ENCODE peak calls at places on chromosomes 2 and 18, in four cellular contexts. D is right lobe of liver, E is GM23248, R is Peyer's patch. C is an unnamed sample. For H3K27me3 and H3K36me3, the result is how much of the 10 kb centered on the place peaks cover.

GRCh38 chr2:174492963-174493431 is 6.2 kb upstream of the GPR155 start:
- DNase-seq in E (no peak), R (peak), D (no peak), C (no peak)

GRCh38 chr2:182666674-182667320 is 49.3 kb upstream of the DNAJC10 start:
- DNase-seq in D (no peak), R (no peak), E (peak), C (no peak)

GRCh38 chr2:29238497-29238896 is 123.3 kb downstream of the CLIP4 start:
- DNase-seq in D (no peak), E (peak), R (peak), C (peak)

GRCh38 chr2:102020596-102021170 is 28.9 kb downstream of the IL1R2 start:
- DNase-seq in R (peak), D (peak), E (peak), C (peak)

GRCh38 chr2:168550670-168551069 is 94.6 kb downstream of the CERS6 start:
- DNase-seq in D (no peak), E (no peak), R (no peak), C (peak)

GRCh38 chr2:70683455-70683854 is 84.5 kb downstream of the ADD2 start:
- DNase-seq in E (no peak), R (no peak), D (no peak), C (no peak)

GRCh38 chr18:57435851-57436192 is 648 bp downstream of the ONECUT2 start:
- DNase-seq in E (no peak), R (no peak), D (peak), C (no peak)

GRCh38 chr2:233519787-233520611 is 46.6 kb downstream of the USP40 start:
- DNase-seq in R (no peak), D (no peak), E (no peak), C (no peak)

GRCh38 chr2:134277223-134277622 is 23.4 kb downstream of the MGAT5 start:
- DNase-seq in R (no peak), E (no peak), D (no peak), C (no peak)

GRCh38 chr2:27303093-27304025 is 4.9 kb downstream of the UCN start:
- DNase-seq in E (peak), D (no peak), R (peak), C (peak)

GRCh38 chr2:199589303-199589702 is 131.6 kb upstream of the SATB2 start:
- DNase-seq in E (peak), D (no peak), R (no peak), C (no peak)

GRCh38 chr18:25420091-25420490 is 68.1 kb upstream of the ZNF521 start:
- DNase-seq in D (no peak), R (no peak), E (no peak), C (no peak)

GRCh38 chr2:104539649-104540048 is 314.3 kb upstream of the POU3F3 start:
- DNase-seq in E (no peak), D (no peak), R (no peak), C (no peak)

GRCh38 chr2:13650586-13651180 is 933.9 kb downstream of the TRIB2 start:
- DNase-seq in D (no peak), E (peak), R (no peak), C (no peak)

GRCh38 chr18:53911200-53911599 is 313.3 kb downstream of the MBD2 start:
- DNase-seq in R (no peak), E (peak), D (no peak), C (no peak)

GRCh38 chr18:22609642-22610041 is 191.9 kb upstream of the CTAGE1 start:
- DNase-seq in E (peak), D (peak), R (peak), C (no peak)

GRCh38 chr2:8059794-8060193 is 622.1 kb upstream of the ID2 start:
- DNase-seq in R (no peak), E (peak), D (no peak), C (no peak)

GRCh38 chr2:162074579-162074922 is 536 bp upstream of the DPP4 start:
- DNase-seq in D (no peak), R (no peak), E (peak), C (no peak)

GRCh38 chr2:61762292-61762691 is 91.6 kb downstream of the FAM161A start:
- DNase-seq in R (no peak), E (peak), D (no peak), C (no peak)

GRCh38 chr2:220165401-220165800 is 538.0 kb downstream of the SLC4A3 start:
- DNase-seq in E (no peak), D (no peak), R (no peak), C (no peak)

GRCh38 chr2:129799036-129799958 is 180.2 kb upstream of the RAB6C start:
- DNase-seq in E (no peak), D (no peak), R (no peak), C (no peak)

GRCh38 chr2:10935953-10936942 is 24.5 kb downstream of the KCNF1 start:
- DNase-seq in E (peak), D (no peak), R (no peak), C (peak)

GRCh38 chr2:143928184-143928583 is 591.7 kb downstream of the ZEB2 start:
- DNase-seq in R (no peak), E (no peak), D (no peak), C (no peak)

GRCh38 chr2:38376346-38376682 is 759 bp downstream of the ATL2 start:
- DNase-seq in R (no peak), E (peak), D (no peak), C (no peak)

GRCh38 chr2:202164409-202164808 is 74.0 kb downstream of the SUMO1 start:
- DNase-seq in D (no peak), R (no peak), E (no peak), C (no peak)

GRCh38 chr18:3481696-3482210 is 31.8 kb downstream of the TGIF1 start:
- DNase-seq in R (peak), D (no peak), E (peak), C (no peak)

GRCh38 chr18:11733031-11733430 is 44.0 kb downstream of the GNAL start:
- DNase-seq in E (peak), R (peak), D (peak), C (peak)

GRCh38 chr18:74412106-74412880 is 44.8 kb downstream of the DIPK1C start:
- DNase-seq in D (no peak), E (no peak), R (peak), C (no peak)

GRCh38 chr18:74410441-74410992 is 46.6 kb downstream of the DIPK1C start:
- DNase-seq in E (no peak), R (peak), D (no peak), C (no peak)

GRCh38 chr18:74413811-74414210 is 43.3 kb downstream of the DIPK1C start:
- DNase-seq in D (no peak), E (no peak), R (peak), C (no peak)

GRCh38 chr18:74414951-74415515 is 42.1 kb downstream of the DIPK1C start:
- DNase-seq in R (peak), D (no peak), E (no peak), C (no peak)

GRCh38 chr18:74411475-74411874 is 45.6 kb downstream of the DIPK1C start:
- DNase-seq in E (no peak), D (no peak), R (peak), C (no peak)
- H3K4me3 ChIP-seq in E (no peak), D (no peak), R (no peak), C (no peak)

DNA sequence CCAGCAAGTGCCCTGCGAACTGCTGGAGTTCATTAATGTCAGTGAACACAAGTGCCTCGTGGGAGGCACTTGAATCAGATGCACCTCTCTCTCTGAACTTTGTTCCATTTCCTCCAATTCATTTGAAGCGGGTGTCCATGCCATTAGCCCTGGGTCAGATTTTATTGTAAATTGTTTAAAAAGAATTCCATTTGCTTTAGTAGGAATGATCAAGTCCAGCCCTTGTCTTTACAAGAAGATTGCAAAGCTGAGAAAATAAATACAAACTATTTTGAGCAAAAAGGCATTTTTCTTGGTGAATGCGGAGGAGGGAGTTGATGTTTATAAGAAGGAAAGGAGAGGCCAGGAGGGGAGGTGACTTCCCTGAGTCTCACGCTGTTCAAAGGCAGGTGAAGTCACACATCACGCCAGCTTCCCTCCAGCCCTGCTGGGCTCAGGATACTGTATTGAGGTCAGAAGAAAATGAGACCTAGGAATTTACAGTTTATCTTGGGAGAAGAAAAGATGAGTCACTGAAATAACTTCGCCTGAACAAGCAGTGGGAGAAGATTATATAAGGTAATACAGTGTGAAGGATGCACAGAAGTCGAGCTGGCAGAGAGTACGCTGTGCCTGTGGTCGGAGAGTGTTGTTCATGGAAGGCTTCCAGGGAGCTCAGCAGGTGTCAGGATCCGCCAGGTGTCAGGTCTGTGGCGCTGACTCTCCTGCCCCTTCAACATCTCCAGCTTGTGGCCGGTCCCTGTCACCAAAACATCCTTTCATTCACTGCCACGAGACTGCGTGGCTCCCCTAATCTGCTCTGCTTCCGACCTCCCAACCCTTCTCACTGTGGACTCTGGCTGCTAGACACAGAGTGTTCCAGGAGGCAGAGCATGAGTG is 36.5 kb downstream of the EFR3B start:
- DNase-seq in R (no peak), E (peak), D (no peak), C (peak)
- H3K27me3 ChIP-seq in R (under half), E (under half), D (under half), C (under half)

GRCh38 chr2:56040189-56040588 is 116.6 kb upstream of the EFEMP1 start:
- DNase-seq in D (no peak), E (no peak), R (no peak), C (no peak)

DNA sequence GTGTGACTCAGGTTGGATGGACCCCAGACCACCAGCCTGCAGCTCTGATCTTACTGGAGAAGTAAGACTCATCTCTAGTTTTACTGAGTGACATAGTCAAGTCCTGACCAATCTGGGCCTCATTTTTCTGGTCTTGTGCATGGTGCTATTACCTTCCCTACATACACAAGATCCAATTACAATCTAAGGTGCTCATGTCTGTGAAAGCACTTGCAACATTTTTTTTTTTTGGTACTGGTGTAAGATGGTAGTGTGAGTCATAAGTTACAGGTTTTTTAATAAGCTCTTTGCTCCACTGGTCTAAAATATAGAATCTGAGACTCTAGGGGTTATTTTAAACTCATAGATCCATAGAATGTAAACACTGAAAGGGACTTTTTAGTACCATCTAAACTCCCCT is 117.3 kb upstream of the EFEMP1 start:
- DNase-seq in R (no peak), D (no peak), E (no peak), C (no peak)
- H3K36me3 ChIP-seq in R (under half), D (under half), E (under half), C (under half)

DNA sequence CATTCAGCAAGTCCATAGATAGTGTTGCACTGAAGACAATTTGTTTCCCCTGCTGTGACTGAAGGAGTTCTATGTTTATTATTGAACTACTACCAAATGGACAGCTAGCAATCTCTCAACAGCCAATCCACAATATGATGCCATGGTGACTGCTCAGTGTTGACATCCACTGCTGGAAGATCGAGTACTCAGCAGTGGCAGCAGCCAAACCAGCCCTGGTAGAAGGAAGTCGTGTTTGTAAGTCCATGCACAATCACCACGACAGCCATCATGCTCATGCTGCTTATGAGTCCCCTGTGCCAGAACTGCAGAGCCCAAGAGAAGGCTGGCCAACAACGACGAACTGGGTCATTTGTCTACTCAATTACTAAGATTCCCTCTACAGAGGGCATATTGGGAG is 66.4 kb downstream of the OSR1 start:
- DNase-seq in D (no peak), R (no peak), E (no peak), C (peak)
- H3K4me3 ChIP-seq in D (no peak), R (no peak), E (no peak), C (no peak)

GRCh38 chr18:59305295-59305694 is 13.2 kb downstream of the CPLX4 start:
- DNase-seq in D (no peak), E (no peak), R (no peak), C (no peak)

GRCh38 chr18:59301974-59302373 is 16.5 kb downstream of the CPLX4 start:
- DNase-seq in D (no peak), E (no peak), R (no peak), C (no peak)

GRCh38 chr18:59300676-59301285 is 17.7 kb downstream of the CPLX4 start:
- DNase-seq in D (no peak), R (no peak), E (no peak), C (no peak)

GRCh38 chr18:59303006-59303405 is 15.4 kb downstream of the CPLX4 start:
- DNase-seq in R (no peak), E (no peak), D (no peak), C (no peak)

DNA sequence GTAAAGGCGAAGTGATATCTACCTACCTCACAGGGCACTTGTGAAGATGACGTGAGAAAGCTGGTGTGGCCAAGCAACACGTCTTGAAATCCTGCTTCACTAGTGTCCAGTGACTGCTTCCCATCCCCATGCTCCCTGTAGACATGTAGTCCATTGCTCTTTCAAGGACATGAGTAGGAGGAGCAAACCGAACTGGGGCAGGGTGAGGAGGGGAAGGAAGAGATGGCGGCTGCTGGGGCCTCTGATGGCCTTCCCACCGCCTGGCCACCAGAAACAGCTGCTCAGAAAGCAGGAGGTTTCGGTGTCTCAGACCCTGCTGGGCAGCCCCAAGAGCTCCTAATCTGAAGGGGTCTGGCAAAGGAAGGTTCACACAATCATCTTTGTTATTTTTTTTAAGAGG is 14.8 kb downstream of the CPLX4 start:
- DNase-seq in R (no peak), E (no peak), D (no peak), C (no peak)
- H3K27me3 ChIP-seq in R (under half), E (half or more), D (under half), C (under half)